ENCODE peak calls at places on chromosomes 4 and X, in eight cellular contexts. One of them, this sample, is unnamed.

GRCh38 chr4:180060159-180060889 is 2182.9 kb upstream of the TENM3 start:
- DNase-seq in ELR: peak
- DNase-seq in posterior cingulate gyrus: no peak
- DNase-seq in Kasumi-1: peak
- DNase-seq in stimulated activated CD4-positive, alpha-beta T cell treated with anti-CD3 and anti-CD28 coated beads, Interleukin-2, amount 100 ng/mL, for 48 hours: no peak
- DNase-seq in lung microvascular endothelial cell: no peak
- DNase-seq in T-helper 2 cell: no peak
- DNase-seq in NAMALWA: no peak
- DNase-seq in this sample: no peak

GRCh38 chrX:152844256-152844655 is 13.4 kb downstream of the NSDHL start:
- DNase-seq in ELR: no peak
- DNase-seq in posterior cingulate gyrus: no peak
- DNase-seq in Kasumi-1: no peak
- DNase-seq in stimulated activated CD4-positive, alpha-beta T cell treated with anti-CD3 and anti-CD28 coated beads, Interleukin-2, amount 100 ng/mL, for 48 hours: no peak
- DNase-seq in lung microvascular endothelial cell: no peak
- DNase-seq in T-helper 2 cell: no peak
- DNase-seq in NAMALWA: no peak
- DNase-seq in this sample: no peak

GRCh38 chr4:40205259-40206198 is 8.7 kb downstream of the RHOH start:
- DNase-seq in ELR: no peak
- DNase-seq in posterior cingulate gyrus: no peak
- DNase-seq in Kasumi-1: peak
- DNase-seq in stimulated activated CD4-positive, alpha-beta T cell treated with anti-CD3 and anti-CD28 coated beads, Interleukin-2, amount 100 ng/mL, for 48 hours: no peak
- DNase-seq in lung microvascular endothelial cell: no peak
- DNase-seq in T-helper 2 cell: no peak
- DNase-seq in NAMALWA: peak
- DNase-seq in this sample: no peak

GRCh38 chrX:117895418-117895817 is 221.2 kb downstream of the KLHL13 start:
- DNase-seq in ELR: no peak
- DNase-seq in posterior cingulate gyrus: no peak
- DNase-seq in Kasumi-1: no peak
- DNase-seq in stimulated activated CD4-positive, alpha-beta T cell treated with anti-CD3 and anti-CD28 coated beads, Interleukin-2, amount 100 ng/mL, for 48 hours: no peak
- DNase-seq in lung microvascular endothelial cell: no peak
- DNase-seq in T-helper 2 cell: no peak
- DNase-seq in NAMALWA: no peak
- DNase-seq in this sample: no peak

GRCh38 chrX:132774312-132774711 is 184.1 kb downstream of the HS6ST2 start:
- DNase-seq in ELR: no peak
- DNase-seq in posterior cingulate gyrus: no peak
- DNase-seq in Kasumi-1: no peak
- DNase-seq in stimulated activated CD4-positive, alpha-beta T cell treated with anti-CD3 and anti-CD28 coated beads, Interleukin-2, amount 100 ng/mL, for 48 hours: no peak
- DNase-seq in lung microvascular endothelial cell: no peak
- DNase-seq in T-helper 2 cell: no peak
- DNase-seq in NAMALWA: no peak
- DNase-seq in this sample: no peak

GRCh38 chr4:12889054-12889453 is 595.1 kb downstream of the RAB28 start:
- DNase-seq in ELR: no peak
- DNase-seq in posterior cingulate gyrus: no peak
- DNase-seq in Kasumi-1: no peak
- DNase-seq in stimulated activated CD4-positive, alpha-beta T cell treated with anti-CD3 and anti-CD28 coated beads, Interleukin-2, amount 100 ng/mL, for 48 hours: no peak
- DNase-seq in lung microvascular endothelial cell: no peak
- DNase-seq in T-helper 2 cell: no peak
- DNase-seq in NAMALWA: no peak
- DNase-seq in this sample: no peak

GRCh38 chr4:106647451-106647850 is 278.9 kb upstream of the GIMD1 start:
- DNase-seq in ELR: no peak
- DNase-seq in posterior cingulate gyrus: no peak
- DNase-seq in Kasumi-1: no peak
- DNase-seq in stimulated activated CD4-positive, alpha-beta T cell treated with anti-CD3 and anti-CD28 coated beads, Interleukin-2, amount 100 ng/mL, for 48 hours: no peak
- DNase-seq in lung microvascular endothelial cell: no peak
- DNase-seq in T-helper 2 cell: no peak
- DNase-seq in NAMALWA: no peak
- DNase-seq in this sample: no peak

GRCh38 chr4:124484008-124484407 is 228.5 kb downstream of the ANKRD50 start:
- DNase-seq in ELR: no peak
- DNase-seq in posterior cingulate gyrus: no peak
- DNase-seq in Kasumi-1: no peak
- DNase-seq in stimulated activated CD4-positive, alpha-beta T cell treated with anti-CD3 and anti-CD28 coated beads, Interleukin-2, amount 100 ng/mL, for 48 hours: no peak
- DNase-seq in lung microvascular endothelial cell: no peak
- DNase-seq in T-helper 2 cell: no peak
- DNase-seq in NAMALWA: no peak
- DNase-seq in this sample: no peak

GRCh38 chrX:75957107-75957610 is 172.1 kb upstream of the MAGEE2 start:
- DNase-seq in ELR: no peak
- DNase-seq in posterior cingulate gyrus: no peak
- DNase-seq in Kasumi-1: peak
- DNase-seq in stimulated activated CD4-positive, alpha-beta T cell treated with anti-CD3 and anti-CD28 coated beads, Interleukin-2, amount 100 ng/mL, for 48 hours: no peak
- DNase-seq in lung microvascular endothelial cell: no peak
- DNase-seq in T-helper 2 cell: no peak
- DNase-seq in NAMALWA: no peak
- DNase-seq in this sample: no peak

GRCh38 chr4:106898621-106899230 is 137.4 kb downstream of the DKK2 start:
- DNase-seq in ELR: peak
- DNase-seq in posterior cingulate gyrus: no peak
- DNase-seq in Kasumi-1: peak
- DNase-seq in stimulated activated CD4-positive, alpha-beta T cell treated with anti-CD3 and anti-CD28 coated beads, Interleukin-2, amount 100 ng/mL, for 48 hours: peak
- DNase-seq in lung microvascular endothelial cell: peak
- DNase-seq in T-helper 2 cell: no peak
- DNase-seq in NAMALWA: peak
- DNase-seq in this sample: no peak

GRCh38 chr4:157978680-157979361 is 194.0 kb downstream of the GASK1B start:
- DNase-seq in ELR: peak
- DNase-seq in posterior cingulate gyrus: peak
- DNase-seq in Kasumi-1: peak
- DNase-seq in stimulated activated CD4-positive, alpha-beta T cell treated with anti-CD3 and anti-CD28 coated beads, Interleukin-2, amount 100 ng/mL, for 48 hours: no peak
- DNase-seq in lung microvascular endothelial cell: peak
- DNase-seq in T-helper 2 cell: no peak
- DNase-seq in NAMALWA: peak
- DNase-seq in this sample: no peak

GRCh38 chr4:19614171-19614570 is 637.5 kb upstream of the SLIT2 start:
- DNase-seq in ELR: no peak
- DNase-seq in posterior cingulate gyrus: no peak
- DNase-seq in Kasumi-1: no peak
- DNase-seq in stimulated activated CD4-positive, alpha-beta T cell treated with anti-CD3 and anti-CD28 coated beads, Interleukin-2, amount 100 ng/mL, for 48 hours: no peak
- DNase-seq in lung microvascular endothelial cell: no peak
- DNase-seq in T-helper 2 cell: no peak
- DNase-seq in NAMALWA: no peak
- DNase-seq in this sample: no peak

GRCh38 chr4:15370296-15370695 is 57.5 kb upstream of the C1QTNF7 start:
- DNase-seq in ELR: no peak
- DNase-seq in posterior cingulate gyrus: no peak
- DNase-seq in Kasumi-1: no peak
- DNase-seq in stimulated activated CD4-positive, alpha-beta T cell treated with anti-CD3 and anti-CD28 coated beads, Interleukin-2, amount 100 ng/mL, for 48 hours: no peak
- DNase-seq in lung microvascular endothelial cell: no peak
- DNase-seq in T-helper 2 cell: no peak
- DNase-seq in NAMALWA: no peak
- DNase-seq in this sample: no peak

GRCh38 chr4:108272046-108272445 is 103.3 kb upstream of the LEF1 start:
- DNase-seq in ELR: peak
- DNase-seq in posterior cingulate gyrus: no peak
- DNase-seq in Kasumi-1: no peak
- DNase-seq in stimulated activated CD4-positive, alpha-beta T cell treated with anti-CD3 and anti-CD28 coated beads, Interleukin-2, amount 100 ng/mL, for 48 hours: no peak
- DNase-seq in lung microvascular endothelial cell: no peak
- DNase-seq in T-helper 2 cell: no peak
- DNase-seq in NAMALWA: no peak
- DNase-seq in this sample: no peak

GRCh38 chrX:15749642-15750610 is 11.9 kb downstream of the CA5B start:
- DNase-seq in ELR: peak
- DNase-seq in posterior cingulate gyrus: no peak
- DNase-seq in Kasumi-1: peak
- DNase-seq in stimulated activated CD4-positive, alpha-beta T cell treated with anti-CD3 and anti-CD28 coated beads, Interleukin-2, amount 100 ng/mL, for 48 hours: no peak
- DNase-seq in lung microvascular endothelial cell: no peak
- DNase-seq in T-helper 2 cell: no peak
- DNase-seq in NAMALWA: peak
- DNase-seq in this sample: no peak

GRCh38 chr4:74111990-74112389 is 13.0 kb upstream of the CXCL2 start:
- DNase-seq in ELR: peak
- DNase-seq in posterior cingulate gyrus: peak
- DNase-seq in Kasumi-1: no peak
- DNase-seq in stimulated activated CD4-positive, alpha-beta T cell treated with anti-CD3 and anti-CD28 coated beads, Interleukin-2, amount 100 ng/mL, for 48 hours: no peak
- DNase-seq in lung microvascular endothelial cell: no peak
- DNase-seq in T-helper 2 cell: no peak
- DNase-seq in NAMALWA: no peak
- DNase-seq in this sample: no peak

GRCh38 chr4:7266525-7267292 is 74.4 kb downstream of the SORCS2 start:
- DNase-seq in ELR: peak
- DNase-seq in posterior cingulate gyrus: no peak
- DNase-seq in Kasumi-1: no peak
- DNase-seq in stimulated activated CD4-positive, alpha-beta T cell treated with anti-CD3 and anti-CD28 coated beads, Interleukin-2, amount 100 ng/mL, for 48 hours: no peak
- DNase-seq in lung microvascular endothelial cell: no peak
- DNase-seq in T-helper 2 cell: no peak
- DNase-seq in NAMALWA: no peak
- DNase-seq in this sample: no peak

GRCh38 chr4:7852568-7853185 is 87.0 kb downstream of the AFAP1 start:
- DNase-seq in ELR: peak
- DNase-seq in posterior cingulate gyrus: no peak
- DNase-seq in Kasumi-1: no peak
- DNase-seq in stimulated activated CD4-positive, alpha-beta T cell treated with anti-CD3 and anti-CD28 coated beads, Interleukin-2, amount 100 ng/mL, for 48 hours: no peak
- DNase-seq in lung microvascular endothelial cell: no peak
- DNase-seq in T-helper 2 cell: no peak
- DNase-seq in NAMALWA: no peak
- DNase-seq in this sample: no peak

GRCh38 chr4:39043058-39043696 is 11.0 kb upstream of the TMEM156 start:
- DNase-seq in ELR: peak
- DNase-seq in posterior cingulate gyrus: no peak
- DNase-seq in Kasumi-1: no peak
- DNase-seq in stimulated activated CD4-positive, alpha-beta T cell treated with anti-CD3 and anti-CD28 coated beads, Interleukin-2, amount 100 ng/mL, for 48 hours: no peak
- DNase-seq in lung microvascular endothelial cell: no peak
- DNase-seq in T-helper 2 cell: no peak
- DNase-seq in NAMALWA: no peak
- DNase-seq in this sample: no peak

GRCh38 chr4:77586953-77587383 is 18.7 kb upstream of the CXCL13 start:
- DNase-seq in ELR: no peak
- DNase-seq in posterior cingulate gyrus: no peak
- DNase-seq in Kasumi-1: peak
- DNase-seq in stimulated activated CD4-positive, alpha-beta T cell treated with anti-CD3 and anti-CD28 coated beads, Interleukin-2, amount 100 ng/mL, for 48 hours: peak
- DNase-seq in lung microvascular endothelial cell: no peak
- DNase-seq in T-helper 2 cell: no peak
- DNase-seq in NAMALWA: peak
- DNase-seq in this sample: no peak

GRCh38 chrX:13373807-13374187 is 53.9 kb upstream of the ATXN3L start:
- DNase-seq in ELR: no peak
- DNase-seq in posterior cingulate gyrus: no peak
- DNase-seq in Kasumi-1: no peak
- DNase-seq in stimulated activated CD4-positive, alpha-beta T cell treated with anti-CD3 and anti-CD28 coated beads, Interleukin-2, amount 100 ng/mL, for 48 hours: no peak
- DNase-seq in lung microvascular endothelial cell: no peak
- DNase-seq in T-helper 2 cell: no peak
- DNase-seq in NAMALWA: no peak
- DNase-seq in this sample: no peak

GRCh38 chr4:40811886-40812857 is 62.4 kb downstream of the NSUN7 start:
- DNase-seq in ELR: no peak
- DNase-seq in posterior cingulate gyrus: no peak
- DNase-seq in Kasumi-1: no peak
- DNase-seq in stimulated activated CD4-positive, alpha-beta T cell treated with anti-CD3 and anti-CD28 coated beads, Interleukin-2, amount 100 ng/mL, for 48 hours: no peak
- DNase-seq in lung microvascular endothelial cell: no peak
- DNase-seq in T-helper 2 cell: no peak
- DNase-seq in NAMALWA: no peak
- DNase-seq in this sample: no peak

GRCh38 chrX:40018021-40018420 is 79.7 kb downstream of the BCOR start:
- DNase-seq in ELR: no peak
- DNase-seq in posterior cingulate gyrus: no peak
- DNase-seq in Kasumi-1: no peak
- DNase-seq in stimulated activated CD4-positive, alpha-beta T cell treated with anti-CD3 and anti-CD28 coated beads, Interleukin-2, amount 100 ng/mL, for 48 hours: no peak
- DNase-seq in lung microvascular endothelial cell: no peak
- DNase-seq in T-helper 2 cell: no peak
- DNase-seq in NAMALWA: no peak
- DNase-seq in this sample: no peak

GRCh38 chr4:2071912-2072867 is 13.1 kb downstream of the NAT8L start:
- DNase-seq in ELR: no peak
- DNase-seq in posterior cingulate gyrus: peak
- DNase-seq in Kasumi-1: no peak
- DNase-seq in stimulated activated CD4-positive, alpha-beta T cell treated with anti-CD3 and anti-CD28 coated beads, Interleukin-2, amount 100 ng/mL, for 48 hours: no peak
- DNase-seq in lung microvascular endothelial cell: no peak
- DNase-seq in T-helper 2 cell: no peak
- DNase-seq in NAMALWA: no peak
- DNase-seq in this sample: no peak

GRCh38 chr4:176444741-176445140 is 125.0 kb downstream of the SPCS3 start:
- DNase-seq in ELR: peak
- DNase-seq in posterior cingulate gyrus: no peak
- DNase-seq in Kasumi-1: no peak
- DNase-seq in stimulated activated CD4-positive, alpha-beta T cell treated with anti-CD3 and anti-CD28 coated beads, Interleukin-2, amount 100 ng/mL, for 48 hours: no peak
- DNase-seq in lung microvascular endothelial cell: no peak
- DNase-seq in T-helper 2 cell: no peak
- DNase-seq in NAMALWA: no peak
- DNase-seq in this sample: no peak

This sample was measured in activated naive CD4-positive, alpha-beta T cell.